ENCODE peak calls at places on chromosomes 16 and 17, in eight cellular contexts. Q is A549, W is fibroblast of lung, O is HAP-1, C is tibial artery, M is testis, X is IMR-90, S is heart left ventricle. G is an unnamed sample. For H3K4me1, the result is how much of the 10 kb centered on the place peaks cover.

GRCh38 chr16:3879887-3880564 is 487 bp downstream of the CREBBP start:
- DNase-seq in Q (peak), W (peak), O (peak), C (peak), M (peak), X (peak), S (peak), G (peak)

GRCh38 chr17:74749262-74750038 is 1.0 kb downstream of the NHERF1 start:
- DNase-seq in Q (no peak), W (no peak), O (peak), C (no peak), M (no peak), X (no peak), S (no peak), G (no peak)

GRCh38 chr17:77375108-77375507 is 234.3 kb downstream of the SEC14L1 start:
- DNase-seq in Q (no peak), W (no peak), O (no peak), C (no peak), M (no peak), X (no peak), S (no peak), G (no peak)

GRCh38 chr16:3223913-3224515 is 10.9 kb downstream of the ZNF200 start:
- DNase-seq in Q (no peak), W (peak), O (no peak), C (no peak), M (no peak), X (no peak), S (no peak), G (no peak)

GRCh38 chr16:2425825-2426430 is 3.3 kb upstream of the CCNF start:
- DNase-seq in Q (no peak), W (no peak), O (no peak), C (no peak), M (no peak), X (no peak), S (no peak), G (no peak)

GRCh38 chr17:59244081-59244480 is 23.8 kb downstream of the GDPD1 start:
- DNase-seq in Q (no peak), W (no peak), O (no peak), C (no peak), M (no peak), X (no peak), S (no peak), G (no peak)

GRCh38 chr16:72013888-72014538 is 5.5 kb downstream of the DHODH start:
- DNase-seq in Q (no peak), W (no peak), O (no peak), C (no peak), M (peak), X (no peak), S (peak), G (no peak)

GRCh38 chr16:81500833-81501521 is 56.4 kb downstream of the CMIP start:
- DNase-seq in Q (no peak), W (peak), O (no peak), C (peak), M (no peak), X (peak), S (no peak), G (no peak)

GRCh38 chr17:40530988-40531971 is 29.9 kb upstream of the TNS4 start:
- DNase-seq in Q (no peak), W (no peak), O (no peak), C (no peak), M (no peak), X (no peak), S (no peak), G (no peak)

GRCh38 chr17:59786213-59786535 is 78.7 kb downstream of the VMP1 start:
- DNase-seq in Q (no peak), W (no peak), O (no peak), C (no peak), M (no peak), X (no peak), S (no peak), G (no peak)

GRCh38 chr17:61474235-61474927 is 22.2 kb downstream of the TBX4 start:
- DNase-seq in Q (no peak), W (peak), O (no peak), C (peak), M (no peak), X (peak), S (no peak), G (no peak)

GRCh38 chr17:69763503-69763902 is 311.5 kb upstream of the KCNJ16 start:
- DNase-seq in Q (no peak), W (peak), O (no peak), C (no peak), M (no peak), X (peak), S (no peak), G (no peak)

DNA sequence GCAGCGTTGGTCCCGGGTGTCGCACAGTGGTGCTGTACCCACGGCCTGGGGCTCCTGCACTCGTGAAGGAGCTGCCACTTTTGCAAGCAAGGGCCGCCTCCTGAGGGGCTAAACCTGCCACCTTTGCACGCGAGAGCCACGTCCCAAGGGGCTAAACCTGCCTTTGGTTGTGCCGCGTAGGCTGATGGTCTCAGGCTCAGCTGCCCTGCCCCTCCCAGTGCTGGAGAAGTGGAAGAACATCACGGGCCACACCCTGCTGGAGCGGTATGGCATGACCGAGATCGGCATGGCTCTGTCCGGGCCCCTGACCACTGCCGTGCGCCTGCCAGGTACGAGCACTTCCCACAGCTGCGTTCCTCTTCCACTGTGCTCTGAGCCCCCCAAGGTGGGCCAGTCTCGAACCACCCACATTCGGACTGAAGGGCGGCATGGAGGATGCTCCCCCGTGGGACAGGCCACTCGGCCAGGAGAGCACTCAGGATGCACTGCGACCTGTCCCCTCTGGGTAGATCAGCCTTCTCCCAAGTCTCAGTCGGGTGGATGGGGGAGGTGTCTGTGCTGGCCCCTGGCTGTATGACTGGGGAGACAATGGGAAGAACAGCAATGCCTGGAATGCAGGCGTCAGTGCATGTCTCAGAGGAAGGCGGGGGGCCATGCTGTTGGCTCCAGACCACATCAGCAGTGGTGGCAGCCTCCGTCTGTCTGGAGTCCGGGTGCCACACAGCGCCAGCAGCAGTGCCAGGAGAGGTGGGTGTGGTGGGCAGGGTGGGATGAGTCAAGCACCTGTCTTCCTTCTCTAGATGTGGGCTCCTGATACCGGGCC is 20.7 kb downstream of the ACSF3 start:
- DNase-seq in Q (no peak), W (no peak), O (no peak), C (no peak), M (no peak), X (no peak), S (no peak), G (peak)
- H3K4me1 ChIP-seq in Q (under half), W (under half), O (under half), C (under half), M (under half), X (under half), S (under half), G (under half)

DNA sequence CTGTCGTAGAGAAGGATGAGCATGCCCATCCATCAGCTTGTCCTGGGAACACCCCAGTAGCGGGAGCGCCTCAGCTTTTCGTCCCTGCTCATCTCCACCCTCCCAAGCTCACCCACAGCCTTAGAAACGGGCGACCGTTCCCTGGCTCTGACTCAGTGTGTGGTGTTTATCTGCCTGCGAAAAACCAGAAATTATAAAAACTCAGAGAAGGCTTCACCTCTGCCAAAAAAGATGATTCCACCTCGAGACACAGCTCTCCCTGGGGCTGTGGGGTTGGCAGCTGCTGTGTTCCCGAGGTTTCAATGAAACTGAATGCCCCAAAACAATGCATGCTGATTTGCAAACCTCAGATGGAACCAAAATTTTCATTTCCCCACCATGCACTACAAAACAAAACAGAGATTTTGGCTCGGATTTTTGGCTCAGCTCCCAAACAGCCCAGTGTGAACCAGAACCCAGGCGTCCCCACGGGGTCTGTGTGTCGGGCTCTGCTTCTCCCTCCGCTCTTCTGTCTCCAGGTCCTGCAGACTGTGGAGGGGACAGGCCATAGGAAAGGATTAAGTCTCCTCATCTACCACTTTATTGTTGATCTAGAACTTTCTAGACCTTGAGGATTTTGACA is 62.4 kb upstream of the MED9 start:
- DNase-seq in Q (no peak), W (peak), O (no peak), C (no peak), M (peak), X (peak), S (no peak), G (no peak)
- H3K4me1 ChIP-seq in Q (under half), W (under half), O (under half), C (under half), M (under half), X (under half), S (under half), G (under half)

GRCh38 chr16:66265106-66265415 is 101.4 kb upstream of the CDH5 start:
- DNase-seq in Q (no peak), W (no peak), O (no peak), C (no peak), M (no peak), X (no peak), S (no peak), G (no peak)
- H3K4me1 ChIP-seq in Q (under half), W (under half), O (under half), C (under half), M (under half), X (under half), S (under half), G (under half)

GRCh38 chr17:35069311-35069710 is 5.8 kb upstream of the RFFL start:
- DNase-seq in Q (no peak), W (no peak), O (no peak), C (no peak), M (no peak), X (peak), S (no peak), G (no peak)
- H3K4me1 ChIP-seq in Q (half or more), W (under half), O (under half), C (under half), M (under half), X (under half), S (under half), G (under half)

DNA sequence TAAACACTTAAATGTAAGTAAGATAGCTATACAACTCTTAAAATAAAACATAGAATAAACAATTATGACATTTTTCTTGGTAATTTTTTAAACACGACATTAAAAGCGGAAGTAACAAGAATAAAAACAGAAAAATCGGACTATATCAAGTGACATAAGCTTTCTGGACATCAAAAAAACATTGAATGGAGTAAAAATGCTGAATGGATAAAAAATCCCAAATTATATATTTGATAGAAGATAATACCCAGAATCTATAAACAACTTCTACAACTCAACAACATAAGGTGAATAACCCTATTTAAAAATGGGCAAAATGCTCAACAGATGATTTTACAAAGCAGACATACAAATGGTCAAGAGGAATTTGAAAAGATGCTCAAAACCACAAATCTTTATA is 1866.5 kb downstream of the TP53TG3F start:
- DNase-seq in Q (no peak), W (no peak), O (no peak), C (no peak), M (no peak), X (no peak), S (no peak), G (no peak)
- H3K4me1 ChIP-seq in Q (under half), W (under half), O (under half), C (under half), M (under half), X (under half), S (under half), G (under half)